ENCODE peak calls at places on chromosomes 7 and 10, in ten cellular contexts. J, Q, N, S, R, K, C, F, X and U are unnamed samples.
A peak's percentile ranks its signal among the peaks of the same experiment; 100 is the strongest.

GRCh38 chr7:11604505-11604904 is 227.5 kb downstream of the THSD7A start:
- DNase-seq in C (no peak), S (peak; percentile 61), K (no peak), N (no peak), X (no peak), F (no peak), J (no peak), R (no peak), Q (no peak), U (no peak)

GRCh38 chr10:87000491-87000890 is 19.6 kb upstream of the FAM25A start:
- DNase-seq in R (peak; percentile 27), F (no peak), X (no peak), J (peak; percentile 44), C (no peak), S (peak; percentile 67), K (no peak), N (no peak), Q (no peak), U (peak; percentile 37)

GRCh38 chr7:84110400-84110799 is 84.2 kb downstream of the SEMA3A start:
- DNase-seq in F (no peak), R (no peak), J (no peak), Q (no peak), C (no peak), N (no peak), S (no peak), X (no peak), K (no peak), U (no peak)

GRCh38 chr7:104982773-104983619 is 31.0 kb upstream of the KMT2E start:
- DNase-seq in Q (no peak), J (no peak), R (no peak), K (no peak), F (no peak), C (no peak), S (no peak), X (no peak), N (no peak), U (no peak)

GRCh38 chr10:33041783-33042437 is 83.9 kb upstream of the ITGB1 start:
- DNase-seq in J (no peak), X (no peak), N (no peak), Q (no peak), K (no peak), R (no peak), S (no peak), C (peak; percentile 72), F (no peak), U (no peak)

GRCh38 chr7:103336781-103337180 is 7.8 kb downstream of the DNAJC2 start:
- DNase-seq in Q (no peak), F (no peak), K (no peak), R (no peak), X (no peak), J (no peak), N (no peak), S (no peak), C (no peak), U (no peak)

GRCh38 chr7:148185050-148185449 is 405.5 kb upstream of the C7orf33 start:
- DNase-seq in N (no peak), S (peak; percentile 14), Q (peak; percentile 7), F (no peak), C (no peak), X (no peak), R (no peak), K (no peak), J (no peak), U (peak; percentile 0)

GRCh38 chr7:100682991-100683658 is 9.6 kb downstream of the GNB2 start:
- DNase-seq in Q (no peak), C (no peak), F (no peak), R (no peak), K (no peak), X (no peak), S (no peak), N (no peak), J (no peak), U (no peak)

GRCh38 chr10:26567349-26567721 is 129.2 kb downstream of the APBB1IP start:
- DNase-seq in R (no peak), F (no peak), N (no peak), Q (no peak), X (no peak), C (no peak), K (no peak), S (no peak), J (no peak), U (no peak)

GRCh38 chr7:25360471-25360870 is 132.2 kb upstream of the NPVF start:
- DNase-seq in R (no peak), F (no peak), X (no peak), N (no peak), C (no peak), J (no peak), K (no peak), Q (no peak), S (no peak), U (no peak)

GRCh38 chr10:66555061-66555460 is 370.8 kb upstream of the LRRTM3 start:
- DNase-seq in F (no peak), C (no peak), J (no peak), N (no peak), K (no peak), X (no peak), S (peak; percentile 19), Q (no peak), R (no peak), U (peak; percentile 16)

GRCh38 chr7:41956712-41957111 is 253.8 kb upstream of the INHBA start:
- DNase-seq in R (peak; percentile 54), F (no peak), N (no peak), C (no peak), X (no peak), Q (no peak), J (no peak), K (no peak), S (no peak), U (no peak)

GRCh38 chr7:41956276-41956675 is 253.4 kb upstream of the INHBA start:
- DNase-seq in N (no peak), J (no peak), Q (no peak), X (no peak), F (no peak), S (peak; percentile 16), C (no peak), R (no peak), K (no peak), U (no peak)

DNA sequence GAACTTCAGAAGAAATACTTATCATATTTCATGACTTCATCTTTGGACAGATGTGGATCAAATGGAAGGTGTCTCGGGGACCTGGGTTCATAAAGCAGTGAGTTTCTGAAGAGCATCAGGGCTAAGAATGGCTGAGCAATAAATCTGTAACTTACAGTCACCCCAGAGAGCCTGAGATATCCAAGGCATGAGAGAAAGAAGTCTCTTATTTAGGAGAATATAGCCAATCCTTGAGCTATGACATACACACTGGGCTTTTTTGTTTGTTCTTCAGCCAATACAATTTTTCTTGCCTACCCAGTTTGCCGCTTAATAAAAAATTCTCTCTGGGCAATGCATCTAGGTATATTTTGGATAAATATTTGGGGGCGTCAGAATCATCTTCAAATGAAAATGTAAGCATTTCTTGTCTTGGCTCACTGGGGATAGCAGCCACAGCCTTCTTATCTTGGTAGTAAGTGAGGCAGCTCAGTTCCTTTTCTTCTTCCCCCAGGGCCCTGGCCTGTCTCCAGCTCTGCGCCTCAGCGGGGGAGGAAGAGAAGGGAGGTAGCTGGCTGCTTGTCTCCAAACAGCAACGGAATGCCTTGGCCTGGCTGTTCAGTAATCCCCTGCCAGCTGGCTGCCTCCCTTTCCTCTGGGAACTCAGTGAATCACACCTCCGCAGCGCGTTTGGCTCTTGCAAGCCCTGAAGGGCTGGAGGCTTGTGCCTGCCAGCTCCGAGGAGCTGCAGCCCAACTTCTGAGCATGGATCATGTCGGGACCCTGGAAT is 252.8 kb upstream of the INHBA start:
- DNase-seq in F (peak; percentile 96), N (no peak), R (peak; percentile 100), J (peak; percentile 99), C (peak; percentile 63), Q (peak; percentile 98), S (peak; percentile 99), K (peak; percentile 89), X (no peak), U (peak; percentile 100)
- H3K4me3 ChIP-seq in F (peak overlapping the region; percentile 6), N (no peak overlapping the region), R (peak overlapping the region; percentile 34), J (no peak overlapping the region), C (no peak overlapping the region), Q (peak overlapping the region; percentile 36), S (no peak overlapping the region), K (no peak overlapping the region), X (no peak overlapping the region), U (no peak overlapping the region)

DNA sequence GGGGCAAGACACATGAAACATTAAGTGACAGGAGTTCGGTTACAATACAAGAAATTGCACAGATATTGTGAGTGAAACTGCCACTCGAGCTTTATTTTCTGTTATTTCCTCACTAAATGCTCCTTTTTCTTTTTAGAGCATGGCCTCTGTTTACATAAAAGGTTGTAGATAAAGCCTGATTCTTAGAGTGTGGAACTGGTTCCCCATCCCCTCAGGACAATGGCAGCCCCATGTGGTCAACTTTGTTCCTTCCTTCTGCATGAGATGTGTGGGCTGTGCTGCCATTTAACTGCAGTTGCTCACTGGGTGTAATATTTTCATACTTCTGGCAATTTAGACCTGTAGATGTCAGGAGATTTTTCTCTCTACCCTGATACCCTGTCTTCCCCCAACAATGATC is 70.2 kb downstream of the LRGUK start:
- DNase-seq in K (no peak), X (no peak), S (no peak), C (no peak), Q (no peak), J (no peak), R (no peak), N (no peak), F (no peak), U (no peak)
- TF ChIP-seq CTCF in K (no peak), X (no peak), S (no peak), C (no peak), Q (no peak), J (no peak), R (no peak), N (no peak), F (no peak), U (no peak)

GRCh38 chr10:72276013-72276387 is 2.3 kb downstream of the DDIT4 start:
- DNase-seq in F (no peak), K (no peak), J (no peak), C (no peak), R (peak; percentile 25), X (peak; percentile 79), S (peak; percentile 62), Q (no peak), N (no peak), U (peak; percentile 35)
- H3K4me3 ChIP-seq in F (peak overlapping the region; percentile 77), K (peak overlapping the region; percentile 97), J (peak overlapping the region; percentile 80), C (peak overlapping the region; percentile 68), R (peak overlapping the region; percentile 98), X (peak overlapping the region; percentile 93), S (peak overlapping the region; percentile 77), Q (peak overlapping the region; percentile 99), N (peak overlapping the region; percentile 98), U (peak overlapping the region; percentile 96)

DNA sequence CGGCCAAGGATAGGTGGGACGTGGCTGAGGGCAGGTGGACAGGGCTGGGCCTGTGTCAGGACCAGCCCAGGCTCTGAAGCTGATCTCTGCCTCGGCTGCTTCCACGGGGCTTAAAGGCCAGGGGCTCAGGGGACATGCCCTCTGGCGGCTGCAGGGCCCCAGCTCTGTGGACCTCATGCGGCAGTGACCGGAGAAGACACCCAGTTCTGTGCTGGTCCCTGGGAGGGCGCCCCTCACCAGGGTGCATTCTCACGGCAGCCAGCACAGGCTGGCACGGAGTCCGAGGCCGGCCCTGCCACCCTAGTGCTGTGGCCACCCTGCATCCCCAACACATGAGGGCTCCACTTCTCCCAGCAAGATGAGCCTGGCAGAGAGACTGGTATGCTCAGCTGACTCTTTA is 30.3 kb downstream of the YKT6 start:
- DNase-seq in C (peak; percentile 56), Q (no peak), K (no peak), J (no peak), X (no peak), F (no peak), R (no peak), N (no peak), S (no peak), U (no peak)
- TF ChIP-seq CTCF in C (peak; percentile 40), Q (no peak), K (no peak), J (no peak), X (no peak), F (no peak), R (no peak), N (no peak), S (no peak), U (no peak)

GRCh38 chr10:3652886-3653285 is 132.1 kb downstream of the KLF6 start:
- DNase-seq in J (peak; percentile 40), C (no peak), R (peak; percentile 60), N (no peak), F (no peak), K (no peak), S (no peak), Q (no peak), X (no peak), U (no peak)
- H3K4me3 ChIP-seq in J (peak overlapping the region; percentile 20), C (no peak overlapping the region), R (peak overlapping the region; percentile 61), N (no peak overlapping the region), F (peak overlapping the region; percentile 28), K (no peak overlapping the region), S (no peak overlapping the region), Q (no peak overlapping the region), X (no peak overlapping the region), U (no peak overlapping the region)